ENCODE peak calls at places on chromosomes 2 and 18, in eight cellular contexts. Y is BJ, K is heart right ventricle, Z is pancreas, O is left ventricle myocardium inferior, B is lower lobe of right lung, F is adrenal gland, G is brain microvascular endothelial cell. J is an unnamed sample.
A peak's percentile ranks its signal among the peaks of the same experiment; 100 is the strongest.

GRCh38 chr2:163086940-163087339 is 248.4 kb upstream of the KCNH7 start:
- DNase-seq in O (no peak), K (no peak), B (no peak), F (no peak), Z (no peak), Y (no peak), G (no peak), J (no peak)

GRCh38 chr2:25794544-25795276 is 83.6 kb downstream of the ASXL2 start:
- DNase-seq in K (no peak), O (no peak), Y (no peak), G (no peak), F (no peak), Z (no peak), B (no peak), J (no peak)

GRCh38 chr2:49931243-49931642 is 776.9 kb upstream of the FSHR start:
- DNase-seq in Z (no peak), B (no peak), F (no peak), Y (no peak), K (no peak), O (no peak), G (no peak), J (no peak)

GRCh38 chr2:169664978-169665930 is 29.0 kb downstream of the CFAP210 start:
- DNase-seq in Y (peak; percentile 0), O (no peak), Z (no peak), B (no peak), G (peak; percentile 0), F (no peak), K (no peak), J (no peak)

GRCh38 chr2:195092341-195092740 is 564.7 kb upstream of the SLC39A10 start:
- DNase-seq in K (no peak), B (no peak), F (no peak), Z (no peak), G (no peak), O (no peak), Y (no peak), J (no peak)

GRCh38 chr18:50286391-50287027 is 983 bp downstream of the CXXC1 start:
- DNase-seq in F (no peak), G (no peak), K (no peak), B (no peak), Z (no peak), Y (no peak), O (no peak), J (peak; percentile 24)

GRCh38 chr2:37827911-37828411 is 97.1 kb upstream of the RMDN2 start:
- DNase-seq in K (peak; percentile 67), Y (no peak), O (no peak), Z (no peak), F (no peak), B (no peak), G (peak; percentile 63), J (peak; percentile 54)

GRCh38 chr2:24492283-24493272 is 1.5 kb downstream of the NCOA1 start:
- DNase-seq in K (peak; percentile 22), Z (no peak), B (no peak), O (no peak), F (peak; percentile 36), G (no peak), Y (no peak), J (no peak)

GRCh38 chr2:96949701-96950350 is 36.6 kb downstream of the FAM178B start:
- DNase-seq in F (no peak), G (no peak), Y (no peak), O (no peak), Z (no peak), K (no peak), B (peak; percentile 32), J (no peak)
- H3K4me3 ChIP-seq in F (no peak overlapping the region), G (no peak overlapping the region), Y (no peak overlapping the region), O (no peak overlapping the region), Z (no peak overlapping the region), K (no peak overlapping the region), B (no peak overlapping the region), J (no peak overlapping the region)

DNA sequence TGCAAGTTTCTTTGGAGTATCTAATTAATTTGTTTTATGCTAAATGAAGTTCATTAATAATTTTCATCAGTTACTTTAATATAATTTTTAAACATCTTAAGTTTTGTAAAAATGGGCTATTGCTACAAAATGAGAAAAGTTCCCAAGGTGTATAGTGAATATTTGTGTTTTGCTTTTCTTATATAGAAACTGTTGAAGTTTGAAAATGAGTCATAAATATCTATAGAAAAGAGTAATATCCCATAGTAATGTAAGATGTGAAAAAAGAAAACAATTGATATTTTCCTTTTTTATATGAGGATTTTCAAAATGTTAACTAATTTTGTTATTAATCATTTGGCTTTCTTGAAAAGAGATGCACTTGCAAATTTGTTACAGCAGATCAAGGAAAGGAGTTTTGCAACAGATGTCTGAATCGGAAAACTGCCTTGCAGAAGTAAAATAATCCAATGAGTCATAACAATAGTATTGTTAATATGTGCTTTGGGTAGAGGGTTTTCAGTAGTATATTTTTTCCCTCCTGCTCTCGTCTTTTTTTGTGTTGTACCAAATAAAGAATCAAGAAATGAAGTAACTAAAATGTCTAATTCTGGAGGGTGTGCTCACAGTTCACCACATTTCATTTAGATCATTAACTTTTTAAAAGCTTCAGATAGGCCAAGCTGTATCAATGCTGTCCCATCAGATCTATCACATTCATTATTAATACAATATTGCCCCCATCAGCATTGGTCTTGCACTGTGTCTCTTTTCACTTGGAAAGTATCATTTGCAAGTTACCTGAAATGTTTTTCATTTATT is 15.5 kb downstream of the DUSP19 start:
- DNase-seq in K (no peak), O (no peak), Y (peak; percentile 9), Z (no peak), G (no peak), F (no peak), B (no peak), J (peak; percentile 56)
- TF ChIP-seq CTCF in K (peak; percentile 26), O (peak; percentile 27), Y (no peak), Z (no peak), G (no peak), F (no peak), B (no peak), J (peak; percentile 21)

DNA sequence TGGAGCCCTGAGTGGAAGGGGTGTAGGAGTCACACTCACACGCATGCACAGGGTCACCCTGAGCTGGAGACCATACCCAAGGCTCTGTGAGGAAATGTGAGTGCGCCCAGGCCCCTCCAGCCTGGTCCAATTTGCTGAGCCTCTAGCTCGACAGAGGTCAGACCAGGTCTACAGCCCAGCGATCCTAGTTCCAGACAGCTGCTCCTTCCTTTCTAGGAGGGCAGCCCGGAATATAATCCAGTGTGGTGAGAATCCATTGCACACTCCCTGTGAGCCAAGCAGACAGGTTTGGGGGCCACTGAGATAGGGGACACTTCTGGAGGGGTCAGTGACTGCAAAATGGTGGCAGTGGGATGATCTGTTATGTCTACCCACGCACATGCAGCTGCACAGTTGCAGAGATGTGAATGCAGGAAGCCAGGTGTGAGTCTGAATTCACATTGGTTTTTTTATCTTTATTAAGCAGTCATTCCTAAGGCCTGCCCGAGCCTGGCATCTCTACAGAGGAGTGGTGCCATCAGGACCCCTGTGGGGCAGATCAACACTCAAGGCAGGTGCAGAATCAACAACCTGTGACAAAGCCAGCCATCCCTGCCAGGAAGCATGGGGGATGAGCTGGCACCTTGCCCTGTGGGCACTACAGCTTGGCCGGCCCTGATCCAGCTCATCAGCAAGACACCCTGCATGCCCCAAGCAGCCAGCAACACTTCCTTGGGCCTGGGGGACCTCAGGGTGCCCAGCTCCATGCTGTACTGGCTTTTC is at the start of gene GPR148:
- DNase-seq in O (no peak), Y (no peak), F (no peak), G (no peak), K (no peak), B (no peak), Z (no peak), J (no peak)
- H3K4me3 ChIP-seq in O (peak within 1 kb of the TSS; percentile 72), Y (peak within 1 kb of the TSS; percentile 62), F (peak within 1 kb of the TSS; percentile 61), G (peak within 1 kb of the TSS; percentile 58), K (peak within 1 kb of the TSS; percentile 59), B (peak within 1 kb of the TSS; percentile 64), Z (peak within 1 kb of the TSS; percentile 40), J (no peak within 1 kb of the TSS)

GRCh38 chr2:216777637-216778273 is 82.1 kb downstream of the TNP1 start:
- DNase-seq in F (no peak), Y (no peak), K (no peak), G (peak; percentile 69), B (no peak), Z (no peak), O (no peak), J (peak; percentile 36)
- TF ChIP-seq CTCF in F (peak; percentile 70), Y (peak; percentile 58), K (peak; percentile 47), G (peak; percentile 86), B (peak; percentile 50), Z (peak; percentile 34), O (peak; percentile 65), J (peak; percentile 62)

DNA sequence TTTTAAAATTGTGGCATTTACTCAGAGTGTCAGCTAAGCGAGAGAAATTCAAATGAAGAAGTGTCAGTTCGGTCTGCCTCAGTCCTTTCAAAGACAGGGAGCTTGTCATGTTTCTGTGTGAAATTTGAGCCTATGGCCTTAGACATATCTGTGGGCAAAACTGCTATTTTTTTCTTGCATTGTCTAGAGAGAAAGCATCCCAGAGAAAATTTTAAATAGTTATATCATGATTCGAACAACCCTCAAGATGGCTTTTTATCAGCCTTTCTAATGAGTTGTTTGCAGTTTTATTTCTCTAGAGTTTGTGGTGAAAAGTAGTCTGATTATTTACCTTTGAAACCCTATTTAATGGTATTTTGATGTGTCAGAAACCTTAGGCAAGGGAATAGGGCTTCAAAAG is 50.2 kb upstream of the KCNE4 start:
- DNase-seq in G (peak; percentile 26), F (no peak), K (no peak), B (no peak), Z (no peak), Y (no peak), O (no peak), J (peak; percentile 42)
- H3K4me3 ChIP-seq in G (no peak overlapping the region), F (no peak overlapping the region), K (no peak overlapping the region), B (no peak overlapping the region), Z (no peak overlapping the region), Y (no peak overlapping the region), O (no peak overlapping the region), J (no peak overlapping the region)